ENCODE peak calls at places on chromosome 18, in five cellular contexts. H is M059J; X is CD8-positive, alpha-beta memory T cell; Q is MM.1S; R is NK-92 treated with Interleukin-12 subunit alpha and Interleukin-12 subunit beta, amount 100 ng/mL, for 24 hours. K is an unnamed sample.

GRCh38 chr18:10032331-10032979 is 118.6 kb downstream of the VAPA start:
- DNase-seq in Q (no peak), R (no peak), H (no peak), X (no peak), K (no peak)

GRCh38 chr18:43486462-43486861 is 209.2 kb upstream of the SYT4 start:
- DNase-seq in H (peak), Q (peak), R (no peak), X (no peak), K (no peak)

GRCh38 chr18:13611058-13611615 is 115.2 kb downstream of the FAM210A start:
- DNase-seq in Q (peak), H (peak), X (peak), R (no peak), K (no peak)

GRCh38 chr18:8801263-8801901 is 96.0 kb downstream of the MTCL1 start:
- DNase-seq in R (no peak), Q (no peak), H (peak), X (no peak), K (peak)

GRCh38 chr18:79532690-79533058 is 136.9 kb downstream of the NFATC1 start:
- DNase-seq in X (peak), H (no peak), Q (no peak), R (no peak), K (no peak)

GRCh38 chr18:11574545-11574944 is 34.9 kb upstream of the SLC35G4 start:
- DNase-seq in H (no peak), Q (no peak), X (no peak), R (no peak), K (no peak)

GRCh38 chr18:13540783-13541182 is 185.6 kb downstream of the FAM210A start:
- DNase-seq in H (no peak), R (no peak), X (no peak), Q (no peak), K (no peak)

GRCh38 chr18:79260510-79260909 is 135.2 kb upstream of the NFATC1 start:
- DNase-seq in X (no peak), R (no peak), Q (no peak), H (no peak), K (no peak)

GRCh38 chr18:31274915-31275314 is 43.0 kb upstream of the DSG1 start:
- DNase-seq in H (no peak), R (no peak), Q (no peak), X (no peak), K (peak)

GRCh38 chr18:34809697-34810096 is 99.6 kb downstream of the DTNA start:
- DNase-seq in X (no peak), Q (no peak), H (peak), R (no peak), K (peak)

GRCh38 chr18:3048121-3048520 is 35.2 kb upstream of the LPIN2 start:
- DNase-seq in Q (no peak), X (no peak), R (no peak), H (no peak), K (no peak)

K was measured in Daoy.